ENCODE peak calls at places on chromosomes 3 and 15, in eight cellular contexts. H is RWPE2; A is SJSA1; V is CD8-positive, alpha-beta T cell; U is stomach; X is Peyer's patch; M is CD4-positive, alpha-beta memory T cell; I is psoas muscle. P is an unnamed sample.

GRCh38 chr3:107685383-107685782 is 162.6 kb downstream of the BBX start:
- DNase-seq in H (no peak), A (no peak), V (no peak), U (no peak), X (no peak), M (no peak), I (no peak), P (no peak)

GRCh38 chr15:45795487-45796069 is 160.7 kb downstream of the SQOR start:
- DNase-seq in H (no peak), A (peak; percentile 50), V (no peak), U (peak; percentile 31), X (no peak), M (no peak), I (no peak), P (no peak)

GRCh38 chr3:66115858-66116654 is 77.3 kb upstream of the MAGI1 start:
- DNase-seq in H (peak; percentile 71), A (peak; percentile 90), V (no peak), U (peak; percentile 34), X (no peak), M (no peak), I (peak; percentile 34), P (no peak)

GRCh38 chr3:195543642-195544536 is 764 bp upstream of the PPP1R2 start:
- DNase-seq in H (no peak), A (no peak), V (no peak), U (no peak), X (no peak), M (no peak), I (no peak), P (no peak)

GRCh38 chr3:73228000-73228399 is 166.5 kb downstream of the EBLN2 start:
- DNase-seq in H (no peak), A (no peak), V (no peak), U (no peak), X (no peak), M (no peak), I (no peak), P (no peak)

GRCh38 chr3:33678073-33678472 is 40.0 kb downstream of the CLASP2 start:
- DNase-seq in H (no peak), A (no peak), V (no peak), U (no peak), X (no peak), M (no peak), I (no peak), P (no peak)

GRCh38 chr15:52506549-52506948 is 22.1 kb downstream of the MYO5A start:
- DNase-seq in H (no peak), A (no peak), V (no peak), U (no peak), X (no peak), M (no peak), I (no peak), P (no peak)

GRCh38 chr3:112579697-112580096 is 17.9 kb downstream of the SLC35A5 start:
- DNase-seq in H (no peak), A (no peak), V (no peak), U (no peak), X (no peak), M (no peak), I (no peak), P (no peak)

GRCh38 chr15:84112025-84112424 is 123.5 kb upstream of the GOLGA6L4 start:
- DNase-seq in H (no peak), A (no peak), V (no peak), U (no peak), X (no peak), M (no peak), I (no peak), P (no peak)

GRCh38 chr3:129461022-129461421 is 21.0 kb downstream of the IFT122 start:
- DNase-seq in H (no peak), A (no peak), V (no peak), U (no peak), X (no peak), M (no peak), I (no peak), P (no peak)

GRCh38 chr15:34994925-34995324 is 6.8 kb upstream of the ZNF770 start:
- DNase-seq in H (no peak), A (no peak), V (no peak), U (no peak), X (no peak), M (no peak), I (no peak), P (no peak)

GRCh38 chr3:178646205-178646604 is 110.0 kb downstream of the KCNMB2 start:
- DNase-seq in H (no peak), A (no peak), V (no peak), U (no peak), X (no peak), M (no peak), I (no peak), P (no peak)

GRCh38 chr3:16897254-16897926 is 12.6 kb downstream of the PLCL2 start:
- DNase-seq in H (no peak), A (no peak), V (peak; percentile 58), U (no peak), X (peak; percentile 68), M (peak; percentile 45), I (no peak), P (no peak)

GRCh38 chr15:74216949-74217348 is 14.4 kb upstream of the STRA6 start:
- DNase-seq in H (no peak), A (no peak), V (no peak), U (no peak), X (no peak), M (no peak), I (no peak), P (no peak)

GRCh38 chr15:77974098-77974414 is 103.5 kb downstream of the TBC1D2B start:
- DNase-seq in H (peak; percentile 47), A (peak; percentile 42), V (no peak), U (peak; percentile 77), X (no peak), M (no peak), I (peak; percentile 76), P (no peak)

GRCh38 chr15:65558336-65558735 is 28.1 kb downstream of the HACD3 start:
- DNase-seq in H (no peak), A (no peak), V (no peak), U (no peak), X (no peak), M (no peak), I (no peak), P (no peak)

GRCh38 chr3:29100292-29100691 is 180.6 kb upstream of the RBMS3 start:
- DNase-seq in H (no peak), A (no peak), V (no peak), U (no peak), X (no peak), M (no peak), I (no peak), P (no peak)

DNA sequence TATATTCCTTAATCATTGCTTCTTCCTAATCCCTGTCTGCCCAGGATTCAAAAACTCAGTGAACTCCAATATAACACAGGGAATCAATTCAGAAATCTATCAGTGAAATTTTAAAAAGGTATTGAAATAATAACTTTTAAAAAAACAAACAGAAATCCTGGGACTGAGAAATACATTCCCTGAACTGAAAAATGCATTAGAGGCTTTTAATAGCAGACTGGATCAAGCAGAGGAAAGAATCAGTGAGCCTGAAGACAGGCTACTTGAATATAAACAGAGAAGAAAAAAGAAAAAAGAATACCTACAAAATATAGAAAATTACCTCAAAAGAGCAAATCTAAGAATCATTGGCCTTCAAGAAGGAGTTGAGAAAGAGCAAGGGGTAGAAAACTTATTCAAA is 54.7 kb downstream of the CEP70 start:
- DNase-seq in H (no peak), A (no peak), V (no peak), U (no peak), X (no peak), M (no peak), I (no peak), P (no peak)
- H3K9me3 ChIP-seq in H (peaks cover 2% of the 10 kb centered on the region), A (peaks cover 6% of the 10 kb centered on the region), V (peaks cover 7% of the 10 kb centered on the region), U (peaks cover 14% of the 10 kb centered on the region), X (no peaks in the 10 kb centered on the region), M (no peaks in the 10 kb centered on the region), I (peaks cover 10% of the 10 kb centered on the region), P (no peaks in the 10 kb centered on the region)

GRCh38 chr3:44772099-44772442 is 10.5 kb downstream of the KIF15 start:
- DNase-seq in H (no peak), A (no peak), V (no peak), U (no peak), X (no peak), M (no peak), I (no peak), P (no peak)
- H3K9me3 ChIP-seq in H (peaks cover 14% of the 10 kb centered on the region), A (no peaks in the 10 kb centered on the region), V (peaks cover 3% of the 10 kb centered on the region), U (peaks cover 17% of the 10 kb centered on the region), X (no peaks in the 10 kb centered on the region), M (no peaks in the 10 kb centered on the region), I (peaks cover 25% of the 10 kb centered on the region), P (no peaks in the 10 kb centered on the region)

GRCh38 chr15:25176616-25176923 is 221.8 kb downstream of the SNRPN start:
- DNase-seq in H (peak; percentile 46), A (peak; percentile 16), V (no peak), U (peak; percentile 17), X (peak; percentile 8), M (no peak), I (peak; percentile 1), P (peak; percentile 1)

GRCh38 chr15:25177955-25178801 is 223.4 kb downstream of the SNRPN start:
- DNase-seq in H (peak; percentile 62), A (peak; percentile 11), V (peak; percentile 1), U (peak; percentile 22), X (peak; percentile 3), M (no peak), I (peak; percentile 5), P (peak; percentile 5)

GRCh38 chr15:25178835-25179672 is 224.3 kb downstream of the SNRPN start:
- DNase-seq in H (peak; percentile 58), A (no peak), V (no peak), U (peak; percentile 13), X (peak; percentile 5), M (no peak), I (peak; percentile 2), P (peak; percentile 4)

GRCh38 chr15:25175789-25176615 is 221.2 kb downstream of the SNRPN start:
- DNase-seq in H (peak; percentile 47), A (no peak), V (peak; percentile 1), U (peak; percentile 22), X (peak; percentile 2), M (no peak), I (peak; percentile 1), P (peak; percentile 4)

DNA sequence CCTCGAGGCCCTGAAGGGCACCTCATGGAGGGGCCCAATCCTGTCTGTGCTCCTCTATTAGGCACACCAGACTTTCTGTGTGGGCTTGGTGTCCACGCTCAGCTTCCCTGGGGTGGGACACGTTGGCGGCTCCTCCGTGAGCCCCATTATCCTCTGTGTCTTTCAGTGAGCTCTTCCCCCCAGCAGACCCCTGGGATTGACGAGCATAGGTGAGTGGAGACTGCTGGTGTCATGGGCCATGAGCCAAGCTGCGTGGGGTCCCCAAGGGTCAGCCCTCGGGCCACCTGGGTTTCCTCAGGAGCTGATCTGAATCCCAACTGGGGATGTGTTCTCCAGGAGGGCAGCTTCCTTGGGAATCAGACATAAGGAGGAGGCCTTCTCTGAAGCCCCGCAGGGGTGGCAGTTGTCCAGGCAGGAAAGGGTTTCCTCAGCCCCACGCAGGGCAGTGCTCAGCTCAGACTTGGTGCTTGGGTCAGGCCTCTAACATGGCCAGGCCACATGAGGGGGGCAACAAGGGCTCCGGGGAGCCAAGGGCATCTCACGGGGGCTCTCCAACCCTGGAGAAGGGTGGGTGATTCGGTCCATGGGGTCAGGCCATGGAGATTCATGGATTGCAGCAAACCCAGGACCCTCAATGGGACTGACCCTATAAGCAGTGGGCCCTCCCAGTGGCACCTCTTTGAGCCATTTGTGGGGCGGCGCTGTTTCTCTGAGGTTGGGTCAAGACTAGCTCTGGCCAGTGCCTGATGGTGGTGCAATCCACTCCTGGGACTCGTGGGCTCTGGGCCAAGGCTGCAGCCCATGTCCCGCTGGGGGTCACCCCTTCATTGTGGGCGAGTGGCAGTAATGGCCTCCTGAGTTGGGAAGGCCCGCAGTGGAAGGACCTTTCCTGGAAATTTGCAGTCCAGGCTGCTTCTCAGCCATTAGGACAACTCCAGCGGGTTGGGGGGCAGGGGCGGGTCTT is 222.5 kb downstream of the SNRPN start:
- DNase-seq in H (peak; percentile 65), A (peak; percentile 8), V (peak; percentile 2), U (peak; percentile 17), X (peak; percentile 3), M (no peak), I (peak; percentile 6), P (no peak)
- H3K9me3 ChIP-seq in H (peaks cover 73% of the 10 kb centered on the region), A (peaks cover 12% of the 10 kb centered on the region), V (no peaks in the 10 kb centered on the region), U (peaks cover 18% of the 10 kb centered on the region), X (no peaks in the 10 kb centered on the region), M (no peaks in the 10 kb centered on the region), I (peaks cover 13% of the 10 kb centered on the region), P (no peaks in the 10 kb centered on the region)

GRCh38 chr15:99686290-99686689 is 46.9 kb downstream of the LYSMD4 start:
- DNase-seq in H (no peak), A (no peak), V (no peak), U (no peak), X (no peak), M (no peak), I (no peak), P (no peak)
- H3K9me3 ChIP-seq in H (no peaks in the 10 kb centered on the region), A (no peaks in the 10 kb centered on the region), V (no peaks in the 10 kb centered on the region), U (no peaks in the 10 kb centered on the region), X (no peaks in the 10 kb centered on the region), M (no peaks in the 10 kb centered on the region), I (peaks cover 13% of the 10 kb centered on the region), P (peaks cover 3% of the 10 kb centered on the region)